ENCODE peak calls at places on chromosomes 1 and 21, in six cellular contexts. K, R, G, Y, A and F are unnamed samples. For H3K36me3, the result is how much of the 10 kb centered on the place peaks cover.

GRCh38 chr1:167291539-167292195 is 71.0 kb downstream of the POU2F1 start:
- DNase-seq in Y (no peak), R (no peak), A (no peak), G (no peak), K (no peak), F (no peak)

GRCh38 chr1:145757420-145757819 is 38.1 kb downstream of the CD160 start:
- DNase-seq in K (no peak), A (no peak), R (no peak), G (no peak), Y (no peak), F (no peak)

GRCh38 chr1:162175393-162175792 is 105.9 kb downstream of the NOS1AP start:
- DNase-seq in G (no peak), Y (no peak), K (peak), R (no peak), A (no peak), F (no peak)

GRCh38 chr1:214296860-214297699 is 16.1 kb downstream of the SMYD2 start:
- DNase-seq in K (peak), G (no peak), Y (no peak), A (no peak), R (no peak), F (peak)

GRCh38 chr1:175207971-175208370 is 15.4 kb upstream of the KIAA0040 start:
- DNase-seq in R (no peak), G (no peak), A (no peak), K (no peak), Y (no peak), F (no peak)

GRCh38 chr1:156815307-156815826 is 1.3 kb downstream of the SH2D2A start:
- DNase-seq in G (no peak), K (no peak), A (no peak), R (peak), Y (no peak), F (peak)

GRCh38 chr1:19327301-19327700 is 15.2 kb downstream of the SLC66A1 start:
- DNase-seq in A (no peak), G (no peak), Y (no peak), K (no peak), R (no peak), F (no peak)

GRCh38 chr1:43147625-43148319 is 24.3 kb downstream of the EBNA1BP2 start:
- DNase-seq in A (peak), R (peak), K (peak), G (peak), Y (peak), F (peak)

GRCh38 chr1:225651872-225652725 is 824 bp downstream of the ENAH start:
- DNase-seq in Y (no peak), R (no peak), G (no peak), A (peak), K (peak), F (peak)

GRCh38 chr1:173863224-173864151 is 4.3 kb downstream of the GAS5 start:
- DNase-seq in G (no peak), Y (no peak), R (no peak), K (no peak), A (no peak), F (no peak)

GRCh38 chr1:44500181-44501021 is 95.3 kb downstream of the RNF220 start:
- DNase-seq in R (no peak), A (no peak), Y (no peak), G (no peak), K (peak), F (no peak)

GRCh38 chr1:28208818-28209441 is 23.9 kb downstream of the DNAJC8 start:
- DNase-seq in Y (no peak), G (peak), R (peak), A (peak), K (peak), F (peak)

GRCh38 chr1:209266590-209267172 is 316.8 kb upstream of the CAMK1G start:
- DNase-seq in A (no peak), K (no peak), R (no peak), Y (no peak), G (no peak), F (peak)

GRCh38 chr1:21671915-21672314 is 2.8 kb upstream of the RAP1GAP start:
- DNase-seq in Y (no peak), R (no peak), A (no peak), G (no peak), K (no peak), F (no peak)

GRCh38 chr21:42118901-42119300 is 47.8 kb downstream of the UMODL1 start:
- DNase-seq in G (no peak), R (peak), K (no peak), A (no peak), Y (no peak), F (no peak)

GRCh38 chr1:65613884-65614283 is 178.8 kb upstream of the PDE4B start:
- DNase-seq in A (no peak), R (no peak), Y (no peak), K (no peak), G (no peak), F (no peak)

GRCh38 chr21:43691801-43692200 is 27.1 kb upstream of the PDXK start:
- DNase-seq in R (no peak), A (no peak), K (no peak), G (no peak), Y (no peak), F (no peak)

GRCh38 chr1:213055087-213055591 is 4.1 kb downstream of the RPS6KC1 start:
- DNase-seq in R (no peak), A (no peak), Y (no peak), G (no peak), K (no peak), F (peak)

GRCh38 chr1:241518447-241519307 is 878 bp downstream of the FH start:
- DNase-seq in G (no peak), A (peak), K (no peak), Y (peak), R (peak), F (peak)

GRCh38 chr1:107264561-107264960 is 123.7 kb downstream of the NTNG1 start:
- DNase-seq in R (no peak), A (no peak), G (no peak), K (no peak), Y (no peak), F (peak)

GRCh38 chr1:64268653-64269557 is 65.5 kb downstream of the UBE2U start:
- DNase-seq in K (peak), R (peak), A (peak), G (peak), Y (no peak), F (peak)

GRCh38 chr1:101448018-101448417 is 211.2 kb downstream of the S1PR1 start:
- DNase-seq in A (no peak), G (no peak), Y (no peak), R (no peak), K (no peak), F (no peak)

GRCh38 chr1:168453056-168453455 is 90.7 kb downstream of the XCL2 start:
- DNase-seq in R (no peak), K (no peak), A (no peak), G (no peak), Y (no peak), F (no peak)

GRCh38 chr1:153260473-153260979 is 1.0 kb downstream of the LORICRIN start:
- DNase-seq in A (no peak), Y (no peak), R (no peak), G (no peak), K (no peak), F (peak)

GRCh38 chr1:219926363-219926998 is 1.9 kb downstream of the SLC30A10 start:
- DNase-seq in A (no peak), K (no peak), R (no peak), G (no peak), Y (no peak), F (peak)

GRCh38 chr1:26785611-26786436 is 1.9 kb upstream of the PIGV start:
- DNase-seq in A (peak), R (peak), G (no peak), K (peak), Y (no peak), F (no peak)

GRCh38 chr1:22652881-22653316 is at the start of gene C1QB:
- DNase-seq in A (no peak), K (no peak), G (no peak), R (peak), Y (peak), F (no peak)

GRCh38 chr1:71948561-71948960 is 333.8 kb downstream of the NEGR1 start:
- DNase-seq in Y (no peak), K (no peak), G (no peak), A (no peak), R (no peak), F (no peak)

GRCh38 chr1:205365945-205366463 is 9.3 kb upstream of the KLHDC8A start:
- DNase-seq in K (no peak), G (peak), Y (no peak), A (peak), R (peak), F (peak)

GRCh38 chr1:207810173-207810572 is 58.3 kb downstream of the CD46 start:
- DNase-seq in G (no peak), K (no peak), R (no peak), A (no peak), Y (no peak), F (peak)

GRCh38 chr1:201614262-201615015 is 75.5 kb downstream of the NAV1 start:
- DNase-seq in A (no peak), K (peak), G (peak), R (no peak), Y (peak), F (no peak)

GRCh38 chr21:34126691-34127090 is 53.3 kb downstream of the MRPS6 start:
- DNase-seq in R (no peak), G (no peak), Y (no peak), A (no peak), K (no peak), F (peak)

GRCh38 chr1:119549719-119550141 is 42.7 kb downstream of the HSD3B1 start:
- DNase-seq in G (peak), R (peak), A (peak), Y (no peak), K (peak), F (peak)

GRCh38 chr1:30756545-30757195 is 904 bp downstream of the LAPTM5 start:
- DNase-seq in R (peak), A (peak), G (peak), K (no peak), Y (peak), F (peak)

GRCh38 chr1:30756206-30756544 is 1.4 kb downstream of the LAPTM5 start:
- DNase-seq in Y (no peak), A (no peak), R (no peak), G (no peak), K (no peak), F (no peak)

GRCh38 chr1:30757976-30758688 is 558 bp upstream of the LAPTM5 start:
- DNase-seq in K (no peak), A (no peak), Y (no peak), R (no peak), G (no peak), F (no peak)

GRCh38 chr1:30758785-30759380 is 1.3 kb upstream of the LAPTM5 start:
- DNase-seq in K (peak), A (no peak), G (no peak), R (no peak), Y (no peak), F (peak)

DNA sequence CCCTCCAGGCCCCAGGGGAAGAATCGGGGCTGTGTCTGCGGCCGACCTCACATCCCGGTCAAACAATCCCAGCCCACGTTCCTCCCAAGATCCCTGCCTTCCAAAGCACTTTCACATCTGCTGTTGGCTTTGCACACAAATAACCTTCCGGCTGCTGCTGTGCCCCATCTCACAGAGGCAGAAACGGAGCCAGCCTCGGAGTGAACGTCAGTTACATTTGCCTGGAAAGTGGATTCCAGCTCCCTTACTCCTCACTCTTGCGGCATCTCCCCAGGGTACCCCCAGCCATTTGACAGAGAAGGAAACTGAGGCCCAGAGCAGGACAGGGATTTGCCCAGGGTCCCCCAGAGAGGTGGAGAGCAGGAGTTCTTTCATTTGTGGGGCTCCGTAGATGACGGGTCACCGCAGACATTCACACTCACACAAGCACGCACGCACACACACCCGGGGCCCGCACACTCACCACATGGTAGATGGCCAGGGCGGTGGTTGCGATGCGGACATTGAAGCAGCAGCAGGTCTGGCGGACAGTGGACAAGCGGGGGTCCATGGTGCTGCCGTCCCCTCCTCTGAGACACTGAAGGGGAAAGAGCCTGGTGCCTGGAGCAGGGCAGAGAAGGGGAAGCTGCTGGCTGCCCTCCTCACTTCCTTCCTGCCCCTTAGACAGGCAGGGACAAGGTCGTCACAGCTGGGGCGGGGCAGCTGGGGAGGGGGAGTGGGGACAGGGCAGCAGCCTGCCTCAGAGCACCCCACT is at the start of gene LAPTM5:
- DNase-seq in A (peak), R (peak), K (no peak), Y (peak), G (peak), F (no peak)
- H3K4me3 ChIP-seq in A (peak), R (peak), K (no peak), Y (peak), G (peak), F (no peak)

GRCh38 chr1:17755120-17755519 is at the start of gene ACTL8:
- DNase-seq in Y (no peak), K (no peak), G (no peak), A (no peak), R (no peak), F (no peak)
- TF ChIP-seq CTCF in Y (peak), K (peak), G (no peak), A (no peak), R (no peak), F (peak)

GRCh38 chr1:178330153-178330552 is 166.6 kb downstream of the CLEC20A start:
- DNase-seq in A (no peak), Y (no peak), K (no peak), G (no peak), R (no peak), F (peak)
- H3K36me3 ChIP-seq in A (under half), Y (under half), K (under half), G (under half), R (under half), F (under half)

GRCh38 chr1:160665330-160666078 is 18.7 kb upstream of the SLAMF1 start:
- DNase-seq in R (peak), Y (peak), K (peak), A (no peak), G (peak), F (no peak)
- H3K4me3 ChIP-seq in R (no peak), Y (no peak), K (no peak), A (no peak), G (no peak), F (no peak)

GRCh38 chr1:234610582-234611152 is 689 bp upstream of the IRF2BP2 start:
- DNase-seq in A (peak), K (peak), G (peak), Y (peak), R (peak), F (peak)
- TF ChIP-seq CTCF in A (no peak), K (no peak), G (no peak), Y (no peak), R (no peak), F (no peak)

DNA sequence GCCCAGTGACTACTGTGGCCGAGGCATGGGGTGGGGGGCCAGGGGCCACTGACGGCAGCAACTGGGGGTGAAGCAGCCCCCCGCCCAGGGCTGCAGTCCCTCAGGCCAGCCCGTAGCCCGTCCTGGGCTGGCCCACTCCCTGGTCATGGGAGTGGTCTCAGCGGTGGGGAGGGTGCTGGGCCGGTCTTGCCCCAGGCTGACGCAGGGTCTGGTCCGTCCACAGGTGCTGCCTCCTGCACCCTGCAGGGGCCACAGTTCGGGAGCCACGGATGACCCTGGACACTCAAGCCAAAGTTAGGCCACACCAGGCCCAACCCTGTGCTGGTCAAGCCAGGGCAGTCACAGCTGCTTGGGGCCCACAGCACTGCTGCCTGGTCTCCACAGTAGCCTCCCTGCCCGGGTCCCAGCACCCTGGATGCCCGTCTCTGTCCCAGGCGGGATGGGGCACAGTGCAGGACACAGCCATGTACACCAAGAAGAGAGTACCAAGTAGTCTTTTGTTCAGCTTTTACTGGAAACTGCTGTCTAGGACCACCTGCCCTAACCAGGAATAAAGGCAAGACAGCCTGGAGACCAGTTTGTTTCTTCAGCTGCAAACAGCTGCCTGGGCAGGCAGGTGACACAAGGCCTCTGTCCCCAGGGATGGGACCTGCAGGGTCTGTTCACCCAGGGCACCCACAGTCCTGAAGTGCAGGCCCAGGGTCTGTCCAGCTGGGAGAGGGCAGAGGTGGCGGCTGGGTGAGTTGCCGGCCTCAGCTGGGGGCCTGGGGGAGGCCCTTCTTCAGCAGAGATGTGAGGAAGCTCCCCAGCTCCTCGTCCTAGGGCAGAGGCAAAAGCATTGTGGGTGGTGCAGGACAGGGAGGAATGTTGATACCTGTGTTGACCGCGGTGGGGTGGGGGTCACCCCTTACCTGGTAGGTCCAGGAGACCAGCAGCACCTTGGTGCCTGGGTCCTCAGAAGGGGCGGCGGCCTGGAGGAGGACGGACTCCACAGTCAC is 3.0 kb downstream of the PUSL1 start:
- DNase-seq in K (no peak), A (no peak), R (no peak), G (no peak), Y (no peak), F (no peak)
- H3K36me3 ChIP-seq in K (under half), A (under half), R (under half), G (half or more), Y (under half), F (under half)

GRCh38 chr1:159855709-159856108 is 6.7 kb downstream of the VSIG8 start:
- DNase-seq in G (no peak), A (no peak), Y (no peak), R (no peak), K (no peak), F (no peak)
- H3K4me3 ChIP-seq in G (no peak), A (no peak), Y (no peak), R (no peak), K (no peak), F (no peak)

GRCh38 chr1:25620211-25620610 is 3.6 kb downstream of the MAN1C1 start:
- DNase-seq in Y (no peak), A (no peak), G (no peak), K (no peak), R (no peak), F (no peak)
- TF ChIP-seq CTCF in Y (no peak), A (no peak), G (no peak), K (no peak), R (no peak), F (no peak)

GRCh38 chr21:32753818-32754610 is 17.5 kb downstream of the PAXBP1 start:
- DNase-seq in G (no peak), K (peak), R (no peak), Y (no peak), A (no peak), F (no peak)

GRCh38 chr21:32749662-32750061 is 21.8 kb upstream of the SYNJ1 start:
- DNase-seq in Y (no peak), K (no peak), G (no peak), A (no peak), R (no peak), F (no peak)

GRCh38 chr21:32748529-32748928 is 20.7 kb upstream of the SYNJ1 start:
- DNase-seq in R (no peak), Y (no peak), K (no peak), G (no peak), A (no peak), F (no peak)

GRCh38 chr21:32747396-32747795 is 19.6 kb upstream of the SYNJ1 start:
- DNase-seq in G (no peak), A (no peak), K (no peak), R (no peak), Y (no peak), F (no peak)

DNA sequence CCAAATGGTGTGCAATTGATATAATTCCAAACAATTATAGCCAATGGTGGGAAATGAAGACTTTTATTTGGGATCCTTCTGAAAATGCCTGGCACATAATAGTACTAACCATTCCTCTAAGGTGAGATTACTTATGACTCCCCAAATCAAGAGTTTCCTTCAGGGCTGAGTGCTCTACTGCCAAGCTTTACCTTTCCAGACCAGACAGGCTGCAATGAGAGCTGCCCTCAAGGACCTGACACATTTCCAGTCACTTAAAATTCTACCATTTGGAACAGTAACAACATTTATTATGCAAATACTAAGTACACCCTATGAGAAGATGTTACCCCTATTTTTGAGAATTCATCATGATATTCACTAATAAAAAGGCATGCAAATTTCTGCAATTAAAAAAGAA is 21.1 kb downstream of the PAXBP1 start:
- DNase-seq in R (no peak), G (no peak), K (no peak), A (no peak), Y (no peak), F (no peak)
- H3K36me3 ChIP-seq in R (half or more), G (half or more), K (half or more), A (under half), Y (half or more), F (under half)

GRCh38 chr1:232627645-232628334 is 2.1 kb downstream of the SIPA1L2 start:
- DNase-seq in A (peak), Y (no peak), G (no peak), K (peak), R (no peak), F (peak)
- H3K4me3 ChIP-seq in A (peak), Y (peak), G (no peak), K (no peak), R (peak), F (peak)